ENCODE peak calls at places on chromosome 12, in nine cellular contexts. T is bronchial epithelial cell, L is dorsolateral prefrontal cortex, I is A549, A is MCF 10A, U is HFF-Myc, J is natural killer cell, P is lung, V is transverse colon. C is an unnamed sample.

GRCh38 chr12:101802486-101802885 is 28.3 kb downstream of the GNPTAB start:
- DNase-seq in T (no peak), L (no peak), I (no peak), A (no peak), U (no peak), J (no peak), P (no peak), V (no peak), C (no peak)

GRCh38 chr12:89995870-89996269 is 287.2 kb upstream of the ATP2B1 start:
- DNase-seq in T (no peak), L (no peak), I (no peak), A (no peak), U (no peak), J (no peak), P (no peak), V (no peak), C (no peak)

GRCh38 chr12:1907652-1908611 is 10.5 kb downstream of the CACNA2D4 start:
- DNase-seq in T (no peak), L (no peak), I (no peak), A (no peak), U (no peak), J (no peak), P (peak), V (peak), C (peak)

GRCh38 chr12:105355752-105356151 is 25.3 kb downstream of the C12orf75 start:
- DNase-seq in T (peak), L (no peak), I (no peak), A (peak), U (no peak), J (no peak), P (no peak), V (no peak), C (no peak)

GRCh38 chr12:64544796-64545382 is 65.4 kb upstream of the RASSF3 start:
- DNase-seq in T (no peak), L (no peak), I (no peak), A (no peak), U (no peak), J (no peak), P (no peak), V (no peak), C (no peak)

GRCh38 chr12:69161835-69162234 is 77.5 kb upstream of the CPSF6 start:
- DNase-seq in T (no peak), L (no peak), I (no peak), A (no peak), U (no peak), J (no peak), P (no peak), V (no peak), C (no peak)

GRCh38 chr12:89524201-89525001 is at the start of gene GALNT4:
- DNase-seq in T (peak), L (peak), I (peak), A (peak), U (peak), J (peak), P (peak), V (peak), C (peak)

GRCh38 chr12:52508211-52508610 is 12.0 kb downstream of the KRT5 start:
- DNase-seq in T (no peak), L (no peak), I (no peak), A (no peak), U (no peak), J (no peak), P (no peak), V (no peak), C (no peak)

GRCh38 chr12:26117321-26117720 is 7.5 kb downstream of the BHLHE41 start:
- DNase-seq in T (no peak), L (no peak), I (no peak), A (no peak), U (no peak), J (no peak), P (no peak), V (no peak), C (no peak)

GRCh38 chr12:77947326-77947725 is 116.6 kb downstream of the NAV3 start:
- DNase-seq in T (peak), L (no peak), I (no peak), A (no peak), U (peak), J (no peak), P (no peak), V (no peak), C (no peak)

GRCh38 chr12:60501124-60501729 is 905.4 kb downstream of the SLC16A7 start:
- DNase-seq in T (peak), L (no peak), I (no peak), A (peak), U (no peak), J (no peak), P (no peak), V (no peak), C (peak)

GRCh38 chr12:21710944-21711343 is 53.3 kb upstream of the LDHB start:
- DNase-seq in T (no peak), L (no peak), I (no peak), A (peak), U (no peak), J (no peak), P (no peak), V (no peak), C (no peak)

GRCh38 chr12:95505039-95505438 is 31.1 kb downstream of the METAP2 start:
- DNase-seq in T (no peak), L (no peak), I (no peak), A (no peak), U (no peak), J (no peak), P (no peak), V (no peak), C (no peak)
- TF ChIP-seq CTCF in T (no peak), L (no peak), I (no peak), A (no peak), U (no peak), J (no peak), P (no peak), V (no peak), C (no peak)

DNA sequence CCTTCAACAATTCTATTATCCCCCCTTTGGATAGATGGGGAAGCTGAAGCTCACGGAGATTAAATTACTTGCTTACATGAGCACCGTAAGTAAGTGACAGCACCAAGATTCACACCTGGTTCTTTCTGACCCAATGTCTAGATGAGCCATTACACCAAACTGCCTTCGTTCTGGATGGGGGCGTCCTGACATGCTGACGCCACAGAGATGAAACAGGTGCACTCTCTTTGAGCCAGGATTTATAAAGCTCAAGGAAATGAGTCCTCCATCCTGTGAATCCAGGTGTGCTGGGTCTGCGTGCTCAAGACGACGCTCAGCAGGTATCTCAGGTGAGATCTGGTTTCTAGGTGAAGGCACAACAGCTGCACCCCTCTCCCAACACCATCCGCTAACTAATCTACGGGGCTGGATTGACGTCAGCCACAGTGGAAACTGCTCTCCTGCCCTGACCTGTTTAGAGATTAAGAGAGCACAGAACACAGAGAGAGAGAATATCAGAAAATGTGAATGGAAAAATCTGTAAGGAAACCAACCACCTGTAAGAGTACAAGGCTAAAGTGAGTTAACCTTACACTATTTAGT is 61.6 kb downstream of the KSR2 start:
- DNase-seq in T (no peak), L (no peak), I (no peak), A (no peak), U (no peak), J (no peak), P (no peak), V (no peak), C (no peak)
- TF ChIP-seq CTCF in T (no peak), L (no peak), I (no peak), A (no peak), U (no peak), J (no peak), P (no peak), V (no peak), C (no peak)

GRCh38 chr12:113524495-113524894 is 52.8 kb upstream of the LHX5 start:
- DNase-seq in T (no peak), L (no peak), I (no peak), A (no peak), U (no peak), J (no peak), P (no peak), V (no peak), C (no peak)
- TF ChIP-seq CTCF in T (no peak), L (no peak), I (no peak), A (no peak), U (no peak), J (no peak), P (no peak), V (no peak), C (no peak)

GRCh38 chr12:12786716-12787601 is 1.5 kb downstream of the APOLD1 start:
- DNase-seq in T (peak), L (peak), I (peak), A (peak), U (no peak), J (peak), P (peak), V (peak), C (peak)
- TF ChIP-seq CTCF in T (no peak), L (peak), I (no peak), A (peak), U (no peak), J (no peak), P (no peak), V (peak), C (no peak)

C was measured in Calu3.